ENCODE peak calls at places on chromosome 20, in seven cellular contexts. E is adrenal gland, K is G401, Z is D341Med, I is AG08395, U is endothelial cell, C is H7. W is an unnamed sample.

GRCh38 chr20:58219342-58219700 is 9.1 kb downstream of the ANKRD60 start:
- DNase-seq in E (no peak), K (no peak), Z (no peak), I (peak), U (no peak), C (no peak), W (no peak)

GRCh38 chr20:5268449-5268848 is 48.3 kb downstream of the PROKR2 start:
- DNase-seq in E (no peak), K (no peak), Z (no peak), I (no peak), U (no peak), C (no peak), W (no peak)

GRCh38 chr20:528923-529594 is 14.5 kb downstream of the CSNK2A1 start:
- DNase-seq in E (no peak), K (no peak), Z (no peak), I (peak), U (no peak), C (no peak), W (no peak)

GRCh38 chr20:10216146-10216741 is 2.4 kb upstream of the SNAP25 start:
- DNase-seq in E (no peak), K (peak), Z (no peak), I (no peak), U (no peak), C (peak), W (no peak)

GRCh38 chr20:42161228-42161829 is 543.2 kb upstream of the CHD6 start:
- DNase-seq in E (no peak), K (no peak), Z (no peak), I (no peak), U (no peak), C (peak), W (no peak)

GRCh38 chr20:41293269-41294037 is 24.1 kb downstream of the ZHX3 start:
- DNase-seq in E (no peak), K (peak), Z (no peak), I (peak), U (no peak), C (no peak), W (no peak)

GRCh38 chr20:41318271-41318649 is 729 bp upstream of the ZHX3 start:
- DNase-seq in E (no peak), K (no peak), Z (no peak), I (no peak), U (no peak), C (peak), W (no peak)

GRCh38 chr20:45377191-45377775 is 842 bp downstream of the TP53TG5 start:
- DNase-seq in E (no peak), K (no peak), Z (no peak), I (no peak), U (no peak), C (no peak), W (no peak)

GRCh38 chr20:22579119-22579427 is 5.3 kb downstream of the FOXA2 start:
- DNase-seq in E (no peak), K (no peak), Z (no peak), I (no peak), U (no peak), C (peak), W (no peak)

GRCh38 chr20:45138451-45139300 is 14.4 kb upstream of the WFDC12 start:
- DNase-seq in E (peak), K (no peak), Z (peak), I (peak), U (peak), C (peak), W (peak)

GRCh38 chr20:49529470-49529869 is 38.5 kb downstream of the PTGIS start:
- DNase-seq in E (no peak), K (no peak), Z (no peak), I (no peak), U (no peak), C (no peak), W (no peak)

GRCh38 chr20:38498909-38499308 is 26.3 kb downstream of the RALGAPB start:
- DNase-seq in E (no peak), K (no peak), Z (no peak), I (no peak), U (no peak), C (no peak), W (no peak)

GRCh38 chr20:37864275-37864674 is 38.7 kb upstream of the VSTM2L start:
- DNase-seq in E (no peak), K (no peak), Z (no peak), I (no peak), U (no peak), C (no peak), W (no peak)

GRCh38 chr20:19211661-19212523 is 550 bp upstream of the SLC24A3 start:
- DNase-seq in E (peak), K (no peak), Z (peak), I (no peak), U (peak), C (peak), W (no peak)

GRCh38 chr20:21527908-21528307 is 14.0 kb upstream of the NKX2-2 start:
- DNase-seq in E (no peak), K (no peak), Z (no peak), I (no peak), U (no peak), C (no peak), W (no peak)

GRCh38 chr20:37378785-37379598 is 33.1 kb downstream of the SRC start:
- DNase-seq in E (peak), K (no peak), Z (no peak), I (no peak), U (no peak), C (peak), W (peak)

GRCh38 chr20:61649879-61650200 is 397.8 kb downstream of the CDH4 start:
- DNase-seq in E (no peak), K (no peak), Z (no peak), I (no peak), U (no peak), C (no peak), W (no peak)

GRCh38 chr20:44138859-44139258 is 48.1 kb downstream of the JPH2 start:
- DNase-seq in E (no peak), K (no peak), Z (no peak), I (no peak), U (no peak), C (no peak), W (no peak)

GRCh38 chr20:51386586-51386985 is 155.9 kb downstream of the NFATC2 start:
- DNase-seq in E (no peak), K (no peak), Z (no peak), I (no peak), U (no peak), C (no peak), W (no peak)

GRCh38 chr20:59004763-59005522 is 2.1 kb downstream of the CTSZ start:
- DNase-seq in E (peak), K (peak), Z (no peak), I (no peak), U (no peak), C (peak), W (no peak)

GRCh38 chr20:33940701-33941100 is 53.0 kb upstream of the RALY start:
- DNase-seq in E (no peak), K (no peak), Z (no peak), I (no peak), U (no peak), C (no peak), W (no peak)

GRCh38 chr20:10783660-10784336 is 110.0 kb upstream of the JAG1 start:
- DNase-seq in E (no peak), K (no peak), Z (no peak), I (no peak), U (no peak), C (no peak), W (no peak)

GRCh38 chr20:19408971-19409370 is 196.5 kb downstream of the SLC24A3 start:
- DNase-seq in E (no peak), K (no peak), Z (no peak), I (no peak), U (no peak), C (no peak), W (no peak)

GRCh38 chr20:53647286-53647821 is 53.7 kb upstream of the ZNF217 start:
- DNase-seq in E (no peak), K (no peak), Z (no peak), I (no peak), U (no peak), C (no peak), W (no peak)

GRCh38 chr20:43941476-43942212 is 27.0 kb downstream of the TOX2 start:
- DNase-seq in E (no peak), K (no peak), Z (no peak), I (no peak), U (no peak), C (no peak), W (no peak)

GRCh38 chr20:52974155-52974554 is 2.0 kb downstream of the TSHZ2 start:
- DNase-seq in E (peak), K (no peak), Z (no peak), I (no peak), U (no peak), C (no peak), W (no peak)

GRCh38 chr20:56986931-56987720 is 279.3 kb downstream of the BMP7 start:
- DNase-seq in E (no peak), K (no peak), Z (no peak), I (no peak), U (no peak), C (no peak), W (no peak)